ENCODE peak calls at places on chromosomes 5 and 9, in six cellular contexts. B, W, T, M, O and V are unnamed samples. For H3K36me3, the result is how much of the 10 kb centered on the place peaks cover.

GRCh38 chr5:154967419-154968024 is 26.6 kb downstream of the MRPL22 start:
- DNase-seq in O (peak), B (no peak), W (no peak), T (no peak), M (no peak), V (no peak)

GRCh38 chr5:68215888-68216736 is 556 bp downstream of the PIK3R1 start:
- DNase-seq in M (peak), T (peak), W (no peak), B (peak), O (peak), V (no peak)

GRCh38 chr5:151095341-151096000 is 14.6 kb upstream of the TNIP1 start:
- DNase-seq in B (no peak), T (no peak), W (no peak), M (no peak), O (no peak), V (no peak)

GRCh38 chr5:167049043-167049663 is 1242.3 kb upstream of the WWC1 start:
- DNase-seq in W (no peak), O (peak), T (no peak), B (no peak), M (no peak), V (peak)

GRCh38 chr9:114060711-114061110 is 17.4 kb downstream of the AMBP start:
- DNase-seq in O (no peak), M (no peak), W (no peak), T (no peak), B (no peak), V (no peak)

GRCh38 chr9:17402309-17402708 is 176.6 kb upstream of the SH3GL2 start:
- DNase-seq in O (peak), M (no peak), W (no peak), T (no peak), B (no peak), V (no peak)

GRCh38 chr5:167995844-167996400 is 295.5 kb upstream of the WWC1 start:
- DNase-seq in O (no peak), T (no peak), W (no peak), M (no peak), B (no peak), V (no peak)

GRCh38 chr5:128035689-128036088 is 47.9 kb upstream of the SLC12A2 start:
- DNase-seq in W (no peak), B (no peak), T (no peak), M (no peak), O (no peak), V (no peak)

GRCh38 chr5:42423285-42424152 is at the start of gene GHR:
- DNase-seq in M (peak), T (no peak), O (peak), W (no peak), B (peak), V (peak)

GRCh38 chr5:158903006-158903405 is 196.7 kb downstream of the EBF1 start:
- DNase-seq in W (no peak), B (no peak), T (no peak), O (peak), M (no peak), V (no peak)

GRCh38 chr5:92353107-92354030 is 970.3 kb upstream of the ARRDC3 start:
- DNase-seq in O (no peak), B (no peak), T (no peak), M (no peak), W (no peak), V (no peak)

GRCh38 chr9:1939926-1940368 is 75.2 kb upstream of the SMARCA2 start:
- DNase-seq in T (peak), O (peak), W (peak), B (peak), M (no peak), V (no peak)

GRCh38 chr5:31534527-31535046 is 2.5 kb downstream of the C5orf22 start:
- DNase-seq in T (no peak), O (no peak), W (no peak), M (no peak), B (no peak), V (no peak)

GRCh38 chr5:134784946-134785620 is 26.5 kb downstream of the DDX46 start:
- DNase-seq in M (no peak), O (no peak), B (no peak), W (no peak), T (no peak), V (no peak)

GRCh38 chr5:145471831-145472616 is 363.1 kb downstream of the PRELID2 start:
- DNase-seq in M (no peak), O (peak), W (no peak), B (no peak), T (no peak), V (no peak)

GRCh38 chr9:126915281-126915816 is 767 bp downstream of the RALGPS1 start:
- DNase-seq in T (peak), O (peak), M (peak), B (no peak), W (no peak), V (no peak)

GRCh38 chr5:32352685-32353084 is 39.9 kb upstream of the MTMR12 start:
- DNase-seq in M (no peak), O (no peak), W (no peak), T (no peak), B (no peak), V (no peak)

GRCh38 chr9:116327702-116328440 is 174.3 kb downstream of the PAPPA start:
- DNase-seq in M (no peak), O (no peak), T (no peak), W (no peak), B (no peak), V (no peak)

GRCh38 chr9:107239474-107239873 is 43.6 kb upstream of the RAD23B start:
- DNase-seq in M (no peak), W (no peak), O (peak), B (peak), T (peak), V (no peak)

GRCh38 chr9:114275246-114275994 is 47.5 kb upstream of the ORM1 start:
- DNase-seq in W (no peak), B (no peak), O (no peak), T (no peak), M (peak), V (peak)

GRCh38 chr5:138884094-138884493 is 9.0 kb upstream of the LRRTM2 start:
- DNase-seq in M (no peak), B (no peak), T (no peak), O (no peak), W (no peak), V (no peak)

GRCh38 chr5:169591636-169592035 is 8.1 kb downstream of the SPDL1 start:
- DNase-seq in T (no peak), M (no peak), W (no peak), O (no peak), B (no peak), V (no peak)

GRCh38 chr5:124253421-124253820 is 493.0 kb downstream of the ZNF608 start:
- DNase-seq in B (no peak), W (no peak), T (no peak), M (no peak), O (no peak), V (no peak)

GRCh38 chr5:61277190-61277589 is 54.9 kb upstream of the ZSWIM6 start:
- DNase-seq in T (peak), M (no peak), O (peak), W (no peak), B (no peak), V (no peak)

GRCh38 chr5:116814656-116815055 is 240.0 kb upstream of the SEMA6A start:
- DNase-seq in O (no peak), W (no peak), M (no peak), T (no peak), B (no peak), V (no peak)

GRCh38 chr9:107637421-107638420 is 148.2 kb upstream of the KLF4 start:
- DNase-seq in M (peak), T (no peak), W (no peak), B (no peak), O (peak), V (peak)

GRCh38 chr9:76893395-76893932 is 12.4 kb downstream of the PRUNE2 start:
- DNase-seq in O (no peak), T (no peak), W (no peak), B (no peak), M (peak), V (no peak)

GRCh38 chr9:81455417-81455816 is 233.9 kb downstream of the TLE1 start:
- DNase-seq in M (no peak), T (no peak), O (no peak), W (no peak), B (no peak), V (no peak)

GRCh38 chr9:115606851-115607250 is 488.9 kb upstream of the TNC start:
- DNase-seq in M (no peak), B (no peak), O (no peak), T (no peak), W (no peak), V (no peak)

GRCh38 chr5:113058706-113059226 is 82.2 kb downstream of the DCP2 start:
- DNase-seq in T (no peak), M (no peak), B (no peak), W (no peak), O (no peak), V (no peak)

GRCh38 chr5:135024956-135025729 is 8.9 kb downstream of the PITX1 start:
- DNase-seq in M (no peak), W (no peak), T (no peak), B (no peak), O (no peak), V (no peak)

GRCh38 chr5:72209515-72210115 is 102.3 kb downstream of the MAP1B start:
- DNase-seq in W (no peak), B (no peak), T (no peak), O (peak), M (no peak), V (no peak)

GRCh38 chr5:126677101-126677500 is 76.4 kb downstream of the PHAX start:
- DNase-seq in B (no peak), O (no peak), W (no peak), T (no peak), M (no peak), V (no peak)

GRCh38 chr5:166356096-166356495 is 1935.3 kb upstream of the WWC1 start:
- DNase-seq in M (no peak), W (no peak), O (no peak), T (no peak), B (no peak), V (no peak)

GRCh38 chr9:92308893-92309292 is 15.4 kb upstream of the IARS1 start:
- DNase-seq in O (no peak), T (no peak), M (no peak), B (no peak), W (no peak), V (no peak)

GRCh38 chr5:176697267-176697928 is 50.1 kb downstream of the TSPAN17 start:
- DNase-seq in T (no peak), B (no peak), O (peak), W (no peak), M (no peak), V (no peak)

GRCh38 chr9:4147476-4148214 is 152.2 kb downstream of the GLIS3 start:
- DNase-seq in W (no peak), T (no peak), B (no peak), O (peak), M (no peak), V (no peak)

GRCh38 chr5:85931220-85931619 is 686.5 kb upstream of the COX7C start:
- DNase-seq in W (no peak), T (no peak), B (no peak), M (no peak), O (no peak), V (no peak)

GRCh38 chr5:108634251-108634950 is 113.3 kb upstream of the FER start:
- DNase-seq in W (no peak), O (no peak), M (no peak), T (no peak), B (no peak), V (no peak)

GRCh38 chr5:177973066-177973635 is 22.9 kb downstream of the PROP1 start:
- DNase-seq in M (no peak), O (no peak), B (no peak), W (no peak), T (no peak), V (no peak)

DNA sequence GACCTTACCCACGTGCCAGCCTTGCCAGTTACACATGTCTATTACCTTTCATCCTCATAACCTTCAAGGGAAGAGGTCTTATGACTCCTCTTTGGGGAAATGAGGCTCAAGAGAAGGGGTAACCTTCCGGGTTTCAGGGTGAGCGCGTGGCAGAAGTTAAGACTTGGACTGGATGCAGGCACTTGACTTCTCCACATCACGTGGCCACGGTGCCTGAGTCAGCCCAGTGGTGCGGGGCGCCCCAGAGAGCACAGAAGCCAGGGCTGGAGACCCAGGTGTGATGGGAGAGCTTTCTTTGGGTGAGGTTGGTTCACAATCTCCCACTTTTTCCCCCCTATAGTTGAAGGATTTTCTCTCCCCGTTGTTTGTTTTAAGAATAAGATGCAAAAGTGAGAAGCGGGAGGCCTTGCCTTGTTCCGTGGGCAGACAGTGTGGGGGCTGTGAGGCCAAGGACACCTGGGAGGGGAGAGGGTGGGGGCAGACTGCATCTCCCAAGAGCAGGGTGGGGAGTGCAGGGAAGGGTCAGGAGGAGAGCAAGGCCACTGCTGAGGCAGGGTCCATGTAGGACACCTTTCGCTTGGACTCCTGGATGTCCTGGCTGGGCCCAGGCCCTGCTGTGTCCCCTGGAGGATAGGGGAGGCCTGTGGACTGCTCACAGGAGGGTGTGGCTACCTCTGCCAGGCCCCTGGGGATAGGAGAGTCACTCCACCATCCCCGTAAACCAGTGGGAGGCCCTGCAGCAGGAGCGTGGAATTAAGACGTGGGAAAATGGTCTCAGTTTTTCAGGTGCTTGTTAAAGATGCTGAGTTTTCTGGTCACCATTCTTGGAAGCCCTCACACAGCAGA is 90.0 kb upstream of the CTSL start:
- DNase-seq in T (no peak), O (no peak), W (no peak), B (no peak), M (no peak), V (no peak)
- H3K36me3 ChIP-seq in T (under half), O (under half), W (under half), B (under half), M (under half), V (under half)

DNA sequence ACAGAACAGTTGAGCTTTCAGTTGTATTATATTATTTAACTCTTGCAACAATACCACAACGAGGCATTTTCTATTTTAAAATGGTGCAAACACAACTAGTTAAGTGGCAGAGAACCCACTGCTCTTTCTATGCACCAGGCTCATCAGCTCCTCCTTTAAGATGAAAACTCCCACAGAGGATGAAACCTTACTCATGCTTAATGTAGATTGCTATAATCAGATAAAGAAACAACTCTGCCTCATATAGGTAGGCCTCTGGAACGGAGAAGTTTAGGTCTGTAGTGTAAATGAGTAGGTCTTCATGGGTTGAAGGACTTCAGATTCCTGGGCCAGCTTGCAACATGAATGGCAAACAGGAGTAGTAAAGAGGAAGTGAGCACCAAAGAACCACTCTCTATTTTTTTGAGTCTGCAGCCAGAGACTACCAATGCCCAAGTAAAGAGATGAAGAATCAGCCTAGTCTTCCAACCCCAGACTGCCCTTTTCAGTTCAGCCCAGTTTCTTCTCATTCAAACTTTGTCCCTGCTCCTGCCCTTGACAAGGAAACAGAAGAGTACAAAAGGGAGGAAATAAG is 33.9 kb downstream of the HACD4 start:
- DNase-seq in B (no peak), O (no peak), T (peak), M (no peak), W (no peak), V (no peak)
- H3K36me3 ChIP-seq in B (under half), O (under half), T (under half), M (under half), W (under half), V (under half)

DNA sequence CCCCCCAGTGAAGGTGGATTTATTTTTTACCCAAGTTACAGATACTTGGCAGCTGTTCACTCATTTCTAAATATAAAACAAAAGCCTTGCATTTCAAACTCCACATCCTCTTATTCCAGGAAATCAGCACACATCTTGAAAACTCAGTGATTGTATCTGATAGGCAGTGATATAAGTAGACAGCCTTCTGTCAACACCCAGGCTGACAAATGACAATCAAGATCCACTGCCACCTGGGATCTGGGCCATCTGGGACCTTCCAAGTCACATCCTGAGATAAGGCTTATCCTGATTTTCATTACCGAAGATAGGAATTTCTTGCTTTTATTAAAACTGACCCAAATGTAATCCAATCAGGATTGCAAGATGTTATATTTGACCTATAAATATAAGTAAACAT is 201.3 kb upstream of the PUM3 start:
- DNase-seq in T (no peak), B (no peak), M (no peak), W (no peak), O (no peak), V (no peak)
- H3K36me3 ChIP-seq in T (under half), B (under half), M (under half), W (under half), O (under half), V (under half)

GRCh38 chr9:70318002-70318401 is 59.2 kb downstream of the SMC5 start:
- DNase-seq in T (no peak), W (no peak), B (no peak), M (no peak), O (peak), V (no peak)
- H3K36me3 ChIP-seq in T (half or more), W (under half), B (under half), M (under half), O (under half), V (under half)

DNA sequence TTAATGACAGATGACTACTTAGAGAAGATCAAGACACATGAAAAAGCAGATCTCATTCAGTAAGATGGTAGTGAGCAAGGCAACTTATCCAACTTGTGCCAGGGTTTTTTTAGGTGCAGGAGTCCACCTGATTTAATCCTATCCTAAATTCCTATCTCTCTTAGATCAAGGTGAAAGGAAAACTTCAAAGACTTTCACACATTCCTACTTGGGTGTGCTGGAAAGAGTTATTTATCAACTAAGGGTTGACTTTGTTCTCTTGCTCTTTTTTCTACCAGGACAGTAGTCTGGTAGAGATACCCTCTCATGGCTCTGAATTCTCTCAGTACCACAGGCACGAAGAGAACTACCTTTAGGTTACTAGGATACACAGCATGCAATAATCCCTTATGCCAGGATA is 18.2 kb downstream of the TUT7 start:
- DNase-seq in B (no peak), W (no peak), M (no peak), T (no peak), O (no peak), V (no peak)
- H3K36me3 ChIP-seq in B (under half), W (under half), M (under half), T (half or more), O (under half), V (under half)

GRCh38 chr9:137715321-137715720 is 96.5 kb downstream of the EHMT1 start:
- DNase-seq in M (no peak), W (no peak), T (no peak), B (no peak), O (no peak), V (no peak)
- H3K36me3 ChIP-seq in M (under half), W (under half), T (half or more), B (under half), O (under half), V (under half)

DNA sequence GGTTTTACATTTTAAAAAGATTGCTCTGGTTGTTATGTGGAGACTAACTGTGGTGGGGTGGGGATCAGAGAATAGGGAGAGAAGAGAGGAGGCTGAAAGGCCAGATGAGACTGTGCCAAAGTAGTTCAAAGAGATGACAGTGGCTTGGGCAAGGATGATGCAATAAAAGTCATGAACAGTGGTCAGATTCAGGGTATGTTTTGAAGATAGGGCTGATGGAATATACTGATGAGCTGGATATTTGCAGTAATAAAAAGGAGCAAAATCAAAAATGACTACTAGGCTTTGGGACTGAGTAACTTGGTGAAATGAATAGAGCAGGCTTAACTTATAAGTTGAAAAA is 37.6 kb upstream of the CDK5RAP2 start:
- DNase-seq in O (no peak), W (no peak), T (no peak), M (no peak), B (no peak), V (no peak)
- H3K36me3 ChIP-seq in O (under half), W (under half), T (under half), M (under half), B (under half), V (under half)